ENCODE peak calls at places on chromosomes 11 and 22, in six cellular contexts. One of them, this sample, is unnamed.

GRCh38 chr11:41039592-41039991 is 419.9 kb downstream of the LRRC4C start:
- DNase-seq in activated CD4-positive, alpha-beta T cell treated with anti-CD3 and anti-CD28 coated beads, Interleukin-2, amount 50 U/mL, for 48 hours: no peak
- DNase-seq in fibroblast of mammary gland: no peak
- DNase-seq in AG08396: no peak
- DNase-seq in brain microvascular endothelial cell: no peak
- DNase-seq in bronchial epithelial cell: no peak
- DNase-seq in this sample: no peak

GRCh38 chr11:87934182-87934581 is 241.1 kb downstream of the RAB38 start:
- DNase-seq in fibroblast of mammary gland: no peak
- DNase-seq in AG08396: no peak
- DNase-seq in bronchial epithelial cell: no peak
- DNase-seq in activated CD4-positive, alpha-beta T cell treated with anti-CD3 and anti-CD28 coated beads, Interleukin-2, amount 50 U/mL, for 48 hours: no peak
- DNase-seq in brain microvascular endothelial cell: no peak
- DNase-seq in this sample: no peak

GRCh38 chr11:2771758-2772466 is 72.1 kb upstream of the KCNQ1OT1 start:
- DNase-seq in AG08396: no peak
- DNase-seq in bronchial epithelial cell: no peak
- DNase-seq in activated CD4-positive, alpha-beta T cell treated with anti-CD3 and anti-CD28 coated beads, Interleukin-2, amount 50 U/mL, for 48 hours: no peak
- DNase-seq in brain microvascular endothelial cell: no peak
- DNase-seq in fibroblast of mammary gland: no peak
- DNase-seq in this sample: no peak

GRCh38 chr11:3905080-3905953 is 49.9 kb downstream of the STIM1 start:
- DNase-seq in fibroblast of mammary gland: peak
- DNase-seq in activated CD4-positive, alpha-beta T cell treated with anti-CD3 and anti-CD28 coated beads, Interleukin-2, amount 50 U/mL, for 48 hours: peak
- DNase-seq in bronchial epithelial cell: peak
- DNase-seq in brain microvascular endothelial cell: peak
- DNase-seq in AG08396: peak
- DNase-seq in this sample: peak

GRCh38 chr22:30742291-30743256 is 47.9 kb downstream of the OSBP2 start:
- DNase-seq in brain microvascular endothelial cell: no peak
- DNase-seq in fibroblast of mammary gland: peak
- DNase-seq in AG08396: no peak
- DNase-seq in bronchial epithelial cell: no peak
- DNase-seq in activated CD4-positive, alpha-beta T cell treated with anti-CD3 and anti-CD28 coated beads, Interleukin-2, amount 50 U/mL, for 48 hours: peak
- DNase-seq in this sample: no peak

GRCh38 chr11:36091256-36091811 is 147.5 kb downstream of the LDLRAD3 start:
- DNase-seq in bronchial epithelial cell: no peak
- DNase-seq in brain microvascular endothelial cell: peak
- DNase-seq in AG08396: peak
- DNase-seq in activated CD4-positive, alpha-beta T cell treated with anti-CD3 and anti-CD28 coated beads, Interleukin-2, amount 50 U/mL, for 48 hours: no peak
- DNase-seq in fibroblast of mammary gland: no peak
- DNase-seq in this sample: no peak

GRCh38 chr11:20088368-20089260 is 71.7 kb downstream of the DBX1 start:
- DNase-seq in fibroblast of mammary gland: no peak
- DNase-seq in brain microvascular endothelial cell: no peak
- DNase-seq in AG08396: no peak
- DNase-seq in bronchial epithelial cell: no peak
- DNase-seq in activated CD4-positive, alpha-beta T cell treated with anti-CD3 and anti-CD28 coated beads, Interleukin-2, amount 50 U/mL, for 48 hours: no peak
- DNase-seq in this sample: no peak

GRCh38 chr11:34565417-34566208 is 52.0 kb upstream of the ELF5 start:
- DNase-seq in AG08396: no peak
- DNase-seq in fibroblast of mammary gland: no peak
- DNase-seq in brain microvascular endothelial cell: no peak
- DNase-seq in activated CD4-positive, alpha-beta T cell treated with anti-CD3 and anti-CD28 coated beads, Interleukin-2, amount 50 U/mL, for 48 hours: peak
- DNase-seq in bronchial epithelial cell: no peak
- DNase-seq in this sample: no peak

GRCh38 chr11:45827123-45827522 is 20.2 kb upstream of the CRY2 start:
- DNase-seq in AG08396: no peak
- DNase-seq in bronchial epithelial cell: no peak
- DNase-seq in activated CD4-positive, alpha-beta T cell treated with anti-CD3 and anti-CD28 coated beads, Interleukin-2, amount 50 U/mL, for 48 hours: no peak
- DNase-seq in brain microvascular endothelial cell: no peak
- DNase-seq in fibroblast of mammary gland: no peak
- DNase-seq in this sample: no peak

GRCh38 chr11:3885855-3886254 is 30.4 kb downstream of the STIM1 start:
- DNase-seq in bronchial epithelial cell: peak
- DNase-seq in activated CD4-positive, alpha-beta T cell treated with anti-CD3 and anti-CD28 coated beads, Interleukin-2, amount 50 U/mL, for 48 hours: no peak
- DNase-seq in brain microvascular endothelial cell: peak
- DNase-seq in AG08396: no peak
- DNase-seq in fibroblast of mammary gland: no peak
- DNase-seq in this sample: no peak

GRCh38 chr22:31277741-31278642 is 14.3 kb downstream of the PIK3IP1 start:
- DNase-seq in AG08396: no peak
- DNase-seq in bronchial epithelial cell: no peak
- DNase-seq in brain microvascular endothelial cell: no peak
- DNase-seq in activated CD4-positive, alpha-beta T cell treated with anti-CD3 and anti-CD28 coated beads, Interleukin-2, amount 50 U/mL, for 48 hours: no peak
- DNase-seq in fibroblast of mammary gland: no peak
- DNase-seq in this sample: no peak

GRCh38 chr11:123063396-123064267 is 1.7 kb upstream of the HSPA8 start:
- DNase-seq in fibroblast of mammary gland: peak
- DNase-seq in bronchial epithelial cell: peak
- DNase-seq in brain microvascular endothelial cell: peak
- DNase-seq in activated CD4-positive, alpha-beta T cell treated with anti-CD3 and anti-CD28 coated beads, Interleukin-2, amount 50 U/mL, for 48 hours: peak
- DNase-seq in AG08396: no peak
- DNase-seq in this sample: peak

GRCh38 chr22:23012081-23012622 is 58.2 kb upstream of the GNAZ start:
- DNase-seq in bronchial epithelial cell: no peak
- DNase-seq in fibroblast of mammary gland: no peak
- DNase-seq in AG08396: no peak
- DNase-seq in activated CD4-positive, alpha-beta T cell treated with anti-CD3 and anti-CD28 coated beads, Interleukin-2, amount 50 U/mL, for 48 hours: peak
- DNase-seq in brain microvascular endothelial cell: no peak
- DNase-seq in this sample: no peak

GRCh38 chr11:26194871-26195270 is 137.1 kb upstream of the ANO3 start:
- DNase-seq in activated CD4-positive, alpha-beta T cell treated with anti-CD3 and anti-CD28 coated beads, Interleukin-2, amount 50 U/mL, for 48 hours: no peak
- DNase-seq in bronchial epithelial cell: no peak
- DNase-seq in AG08396: no peak
- DNase-seq in brain microvascular endothelial cell: peak
- DNase-seq in fibroblast of mammary gland: no peak
- DNase-seq in this sample: no peak

GRCh38 chr22:39579909-39580571 is 9.5 kb downstream of the CACNA1I start:
- DNase-seq in bronchial epithelial cell: no peak
- DNase-seq in fibroblast of mammary gland: no peak
- DNase-seq in brain microvascular endothelial cell: no peak
- DNase-seq in activated CD4-positive, alpha-beta T cell treated with anti-CD3 and anti-CD28 coated beads, Interleukin-2, amount 50 U/mL, for 48 hours: no peak
- DNase-seq in AG08396: no peak
- DNase-seq in this sample: no peak

GRCh38 chr22:46674367-46674781 is 54.2 kb downstream of the GRAMD4 start:
- DNase-seq in brain microvascular endothelial cell: no peak
- DNase-seq in fibroblast of mammary gland: no peak
- DNase-seq in AG08396: no peak
- DNase-seq in bronchial epithelial cell: no peak
- DNase-seq in activated CD4-positive, alpha-beta T cell treated with anti-CD3 and anti-CD28 coated beads, Interleukin-2, amount 50 U/mL, for 48 hours: peak
- DNase-seq in this sample: no peak

This sample was measured in AG20443.